ENCODE peak calls at places on chromosomes 4 and X, in nine cellular contexts. S is body of pancreas; C is NAMALWA; J is central memory CD8-positive, alpha-beta T cell; E is activated naive CD4-positive, alpha-beta T cell; H is NCI-H446 treated with DMSO at 0.1 percent for 48 hours; M is GM13977; X is GM23248; V is GM12891. U is an unnamed sample.

GRCh38 chr4:184384810-184385557 is 89.4 kb downstream of the IRF2 start:
- DNase-seq in J (no peak), E (no peak), H (no peak), V (no peak), C (peak), M (peak), S (no peak), X (no peak), U (no peak)

GRCh38 chrX:17078031-17078730 is 131.7 kb downstream of the REPS2 start:
- DNase-seq in E (no peak), J (no peak), S (no peak), V (no peak), H (no peak), M (no peak), X (peak), C (no peak), U (no peak)

GRCh38 chr4:34271479-34272355 is 1972.6 kb downstream of the ARAP2 start:
- DNase-seq in E (no peak), X (no peak), M (no peak), H (no peak), S (no peak), J (no peak), C (no peak), V (no peak), U (no peak)

GRCh38 chr4:161642708-161643107 is 521.1 kb downstream of the FSTL5 start:
- DNase-seq in S (no peak), M (no peak), X (peak), V (no peak), C (peak), J (no peak), E (no peak), H (no peak), U (no peak)

GRCh38 chrX:154370300-154370881 is 4.0 kb downstream of the FLNA start:
- DNase-seq in X (peak), E (no peak), M (no peak), J (no peak), S (no peak), H (no peak), C (no peak), V (no peak), U (no peak)

GRCh38 chr4:37762294-37763163 is 64.0 kb upstream of the PGM2 start:
- DNase-seq in H (no peak), V (no peak), M (no peak), S (no peak), C (peak), X (peak), J (no peak), E (no peak), U (no peak)

GRCh38 chr4:166274775-166275174 is 401.7 kb downstream of the TLL1 start:
- DNase-seq in X (no peak), C (no peak), H (no peak), E (no peak), S (no peak), J (no peak), M (no peak), V (no peak), U (no peak)

GRCh38 chr4:5199912-5200311 is 148.6 kb downstream of the STK32B start:
- DNase-seq in J (no peak), V (no peak), X (no peak), E (no peak), M (no peak), S (no peak), H (no peak), C (no peak), U (no peak)

GRCh38 chr4:121421594-121421993 is 40.8 kb upstream of the QRFPR start:
- DNase-seq in H (peak), E (no peak), V (no peak), S (no peak), M (no peak), C (no peak), J (no peak), X (peak), U (peak)

GRCh38 chr4:8267077-8267476 is 2.5 kb upstream of the HTRA3 start:
- DNase-seq in S (peak), V (peak), C (peak), X (peak), J (no peak), H (no peak), E (no peak), M (peak), U (peak)

GRCh38 chr4:24802648-24803047 is 7.3 kb downstream of the SOD3 start:
- DNase-seq in V (no peak), M (no peak), S (no peak), X (no peak), H (no peak), C (no peak), E (no peak), J (no peak), U (no peak)

GRCh38 chr4:30757357-30757756 is 37.2 kb downstream of the PCDH7 start:
- DNase-seq in X (peak), V (no peak), C (no peak), E (no peak), H (no peak), J (no peak), M (no peak), S (no peak), U (peak)

GRCh38 chr4:83889802-83890201 is 353.9 kb downstream of the GPAT3 start:
- DNase-seq in E (no peak), X (peak), C (no peak), J (no peak), M (no peak), H (no peak), S (no peak), V (no peak), U (peak)

GRCh38 chr4:13036841-13037240 is 447.3 kb downstream of the RAB28 start:
- DNase-seq in V (no peak), H (no peak), C (no peak), E (no peak), J (no peak), S (no peak), M (no peak), X (no peak), U (no peak)

GRCh38 chr4:80264825-80265224 is 1.6 kb upstream of the FGF5 start:
- DNase-seq in M (no peak), S (no peak), J (no peak), H (no peak), V (no peak), E (no peak), C (no peak), X (no peak), U (no peak)

GRCh38 chr4:26320159-26320452 is 708 bp upstream of the RBPJ start:
- DNase-seq in C (peak), J (peak), E (peak), H (no peak), M (peak), V (peak), X (peak), S (no peak), U (peak)